ENCODE peak calls at places on chromosomes 2 and 18, in eight cellular contexts. One of them, this sample, is unnamed.
A peak's percentile ranks its signal among the peaks of the same experiment; 100 is the strongest.

GRCh38 chr18:22591231-22591630 is 173.5 kb upstream of the CTAGE1 start:
- DNase-seq in GM23338: no peak
- DNase-seq in heart right ventricle: no peak
- DNase-seq in neuronal stem cell: no peak
- DNase-seq in GM23248: no peak
- DNase-seq in naive thymus-derived CD4-positive, alpha-beta T cell: no peak
- DNase-seq in HepG2: no peak
- DNase-seq in CD4-positive, alpha-beta memory T cell: no peak
- DNase-seq in this sample: no peak

GRCh38 chr18:46098616-46098933 is 479 bp upstream of the ATP5F1A start:
- DNase-seq in GM23338: no peak
- DNase-seq in heart right ventricle: no peak
- DNase-seq in neuronal stem cell: no peak
- DNase-seq in GM23248: no peak
- DNase-seq in naive thymus-derived CD4-positive, alpha-beta T cell: no peak
- DNase-seq in HepG2: no peak
- DNase-seq in CD4-positive, alpha-beta memory T cell: no peak
- DNase-seq in this sample: no peak

GRCh38 chr2:44352510-44352909 is 8.8 kb downstream of the PREPL start:
- DNase-seq in GM23338: no peak
- DNase-seq in heart right ventricle: no peak
- DNase-seq in neuronal stem cell: no peak
- DNase-seq in GM23248: no peak
- DNase-seq in naive thymus-derived CD4-positive, alpha-beta T cell: no peak
- DNase-seq in HepG2: no peak
- DNase-seq in CD4-positive, alpha-beta memory T cell: no peak
- DNase-seq in this sample: no peak

GRCh38 chr2:187978341-187978740 is 313.3 kb upstream of the GULP1 start:
- DNase-seq in GM23338: no peak
- DNase-seq in heart right ventricle: no peak
- DNase-seq in neuronal stem cell: no peak
- DNase-seq in GM23248: no peak
- DNase-seq in naive thymus-derived CD4-positive, alpha-beta T cell: no peak
- DNase-seq in HepG2: no peak
- DNase-seq in CD4-positive, alpha-beta memory T cell: no peak
- DNase-seq in this sample: no peak

GRCh38 chr2:230814616-230815015 is 50.1 kb upstream of the ITM2C start:
- DNase-seq in GM23338: peak; percentile 35
- DNase-seq in heart right ventricle: no peak
- DNase-seq in neuronal stem cell: no peak
- DNase-seq in GM23248: peak; percentile 46
- DNase-seq in naive thymus-derived CD4-positive, alpha-beta T cell: no peak
- DNase-seq in HepG2: peak; percentile 25
- DNase-seq in CD4-positive, alpha-beta memory T cell: no peak
- DNase-seq in this sample: no peak

GRCh38 chr2:6880200-6880733 is 2.7 kb downstream of the RSAD2 start:
- DNase-seq in GM23338: no peak
- DNase-seq in heart right ventricle: no peak
- DNase-seq in neuronal stem cell: no peak
- DNase-seq in GM23248: no peak
- DNase-seq in naive thymus-derived CD4-positive, alpha-beta T cell: peak; percentile 56
- DNase-seq in HepG2: no peak
- DNase-seq in CD4-positive, alpha-beta memory T cell: no peak
- DNase-seq in this sample: no peak

GRCh38 chr2:11571170-11571569 is 37.3 kb downstream of the GREB1 start:
- DNase-seq in GM23338: no peak
- DNase-seq in heart right ventricle: no peak
- DNase-seq in neuronal stem cell: no peak
- DNase-seq in GM23248: no peak
- DNase-seq in naive thymus-derived CD4-positive, alpha-beta T cell: no peak
- DNase-seq in HepG2: no peak
- DNase-seq in CD4-positive, alpha-beta memory T cell: no peak
- DNase-seq in this sample: no peak

GRCh38 chr2:119517433-119517832 is 6.8 kb downstream of the SCTR start:
- DNase-seq in GM23338: peak; percentile 86
- DNase-seq in heart right ventricle: peak; percentile 36
- DNase-seq in neuronal stem cell: peak; percentile 48
- DNase-seq in GM23248: peak; percentile 74
- DNase-seq in naive thymus-derived CD4-positive, alpha-beta T cell: peak; percentile 4
- DNase-seq in HepG2: peak; percentile 54
- DNase-seq in CD4-positive, alpha-beta memory T cell: no peak
- DNase-seq in this sample: no peak

GRCh38 chr2:159078443-159078842 is 110.0 kb downstream of the TANC1 start:
- DNase-seq in GM23338: no peak
- DNase-seq in heart right ventricle: no peak
- DNase-seq in neuronal stem cell: no peak
- DNase-seq in GM23248: no peak
- DNase-seq in naive thymus-derived CD4-positive, alpha-beta T cell: no peak
- DNase-seq in HepG2: no peak
- DNase-seq in CD4-positive, alpha-beta memory T cell: no peak
- DNase-seq in this sample: no peak

GRCh38 chr2:207847807-207848544 is 78.3 kb upstream of the FZD5 start:
- DNase-seq in GM23338: peak; percentile 47
- DNase-seq in heart right ventricle: peak; percentile 33
- DNase-seq in neuronal stem cell: peak; percentile 35
- DNase-seq in GM23248: peak; percentile 28
- DNase-seq in naive thymus-derived CD4-positive, alpha-beta T cell: no peak
- DNase-seq in HepG2: peak; percentile 99
- DNase-seq in CD4-positive, alpha-beta memory T cell: no peak
- DNase-seq in this sample: no peak

DNA sequence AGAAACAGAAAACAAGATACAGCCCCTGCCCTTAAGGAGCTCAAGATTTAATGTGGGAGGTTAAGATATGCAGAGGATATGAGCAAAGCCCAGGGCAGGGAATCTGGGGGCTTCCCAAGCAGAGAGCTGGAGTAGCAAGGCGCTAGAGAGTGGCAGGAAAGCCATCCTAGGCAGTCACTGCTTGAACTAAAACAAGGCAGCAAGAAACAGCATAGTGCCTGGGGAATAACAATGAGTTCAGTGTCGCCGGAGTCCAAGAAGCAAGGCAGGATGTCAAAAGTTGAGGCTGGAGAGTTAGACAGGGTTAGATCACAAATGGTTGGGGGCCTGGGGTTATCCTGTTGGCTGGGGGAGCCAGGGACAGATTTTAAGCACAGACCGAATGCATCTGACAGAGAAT is 24.6 kb downstream of the CDH2 start:
- DNase-seq in GM23338: peak; percentile 15
- DNase-seq in heart right ventricle: no peak
- DNase-seq in neuronal stem cell: no peak
- DNase-seq in GM23248: no peak
- DNase-seq in naive thymus-derived CD4-positive, alpha-beta T cell: no peak
- DNase-seq in HepG2: no peak
- DNase-seq in CD4-positive, alpha-beta memory T cell: no peak
- DNase-seq in this sample: no peak
- H3K27ac ChIP-seq in GM23338: no peak overlapping the region
- H3K27ac ChIP-seq in heart right ventricle: peak overlapping the region; percentile 71
- H3K27ac ChIP-seq in neuronal stem cell: peak overlapping the region; percentile 8
- H3K27ac ChIP-seq in GM23248: no peak overlapping the region
- H3K27ac ChIP-seq in naive thymus-derived CD4-positive, alpha-beta T cell: no peak overlapping the region
- H3K27ac ChIP-seq in HepG2: no peak overlapping the region
- H3K27ac ChIP-seq in CD4-positive, alpha-beta memory T cell: no peak overlapping the region
- H3K27ac ChIP-seq in this sample: no peak overlapping the region

GRCh38 chr2:63614983-63615945 is 26.5 kb downstream of the MDH1 start:
- DNase-seq in GM23338: peak; percentile 89
- DNase-seq in heart right ventricle: no peak
- DNase-seq in neuronal stem cell: no peak
- DNase-seq in GM23248: peak; percentile 27
- DNase-seq in naive thymus-derived CD4-positive, alpha-beta T cell: no peak
- DNase-seq in HepG2: peak; percentile 86
- DNase-seq in CD4-positive, alpha-beta memory T cell: no peak
- DNase-seq in this sample: no peak

GRCh38 chr2:63614448-63614968 is 25.7 kb downstream of the MDH1 start:
- DNase-seq in GM23338: peak; percentile 96
- DNase-seq in heart right ventricle: no peak
- DNase-seq in neuronal stem cell: peak; percentile 20
- DNase-seq in GM23248: peak; percentile 56
- DNase-seq in naive thymus-derived CD4-positive, alpha-beta T cell: no peak
- DNase-seq in HepG2: peak; percentile 35
- DNase-seq in CD4-positive, alpha-beta memory T cell: no peak
- DNase-seq in this sample: peak; percentile 66

GRCh38 chr2:63619328-63619727 is 30.6 kb downstream of the MDH1 start:
- DNase-seq in GM23338: no peak
- DNase-seq in heart right ventricle: no peak
- DNase-seq in neuronal stem cell: no peak
- DNase-seq in GM23248: no peak
- DNase-seq in naive thymus-derived CD4-positive, alpha-beta T cell: no peak
- DNase-seq in HepG2: no peak
- DNase-seq in CD4-positive, alpha-beta memory T cell: no peak
- DNase-seq in this sample: no peak

GRCh38 chr2:63613391-63613901 is 24.7 kb downstream of the MDH1 start:
- DNase-seq in GM23338: peak; percentile 84
- DNase-seq in heart right ventricle: no peak
- DNase-seq in neuronal stem cell: no peak
- DNase-seq in GM23248: peak; percentile 2
- DNase-seq in naive thymus-derived CD4-positive, alpha-beta T cell: no peak
- DNase-seq in HepG2: no peak
- DNase-seq in CD4-positive, alpha-beta memory T cell: no peak
- DNase-seq in this sample: no peak

DNA sequence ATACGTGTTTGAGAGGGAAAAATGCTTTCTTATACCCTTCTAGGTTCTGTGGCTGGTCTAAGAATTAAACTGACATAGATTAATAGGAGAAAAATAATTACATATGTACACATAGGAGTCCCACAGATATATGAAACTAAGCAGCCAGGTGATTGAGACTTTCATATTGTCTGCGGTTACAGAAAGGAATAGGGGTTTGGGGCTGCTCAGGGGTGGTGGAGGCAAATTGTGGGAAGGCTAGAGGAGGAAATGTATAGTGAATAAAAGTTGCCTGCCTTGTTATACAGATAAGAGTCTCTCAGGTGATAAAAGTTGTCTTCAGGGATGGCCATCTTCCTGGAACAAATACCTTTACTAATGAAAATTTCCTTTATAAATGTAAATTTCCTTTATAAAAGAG is 28.6 kb downstream of the MDH1 start:
- DNase-seq in GM23338: no peak
- DNase-seq in heart right ventricle: no peak
- DNase-seq in neuronal stem cell: no peak
- DNase-seq in GM23248: no peak
- DNase-seq in naive thymus-derived CD4-positive, alpha-beta T cell: no peak
- DNase-seq in HepG2: no peak
- DNase-seq in CD4-positive, alpha-beta memory T cell: no peak
- DNase-seq in this sample: no peak
- H3K4me1 ChIP-seq in GM23338: peaks cover 41% of the 10 kb centered on the region
- H3K4me1 ChIP-seq in heart right ventricle: no peaks in the 10 kb centered on the region
- H3K4me1 ChIP-seq in neuronal stem cell: peaks cover 15% of the 10 kb centered on the region
- H3K4me1 ChIP-seq in GM23248: peaks cover 19% of the 10 kb centered on the region
- H3K4me1 ChIP-seq in naive thymus-derived CD4-positive, alpha-beta T cell: no peaks in the 10 kb centered on the region
- H3K4me1 ChIP-seq in HepG2: peaks cover 20% of the 10 kb centered on the region
- H3K4me1 ChIP-seq in CD4-positive, alpha-beta memory T cell: no peaks in the 10 kb centered on the region
- H3K4me1 ChIP-seq in this sample: peaks cover 6% of the 10 kb centered on the region

GRCh38 chr2:64586883-64587481 is 62.9 kb downstream of the AFTPH start:
- DNase-seq in GM23338: peak; percentile 73
- DNase-seq in heart right ventricle: no peak
- DNase-seq in neuronal stem cell: peak; percentile 35
- DNase-seq in GM23248: peak; percentile 80
- DNase-seq in naive thymus-derived CD4-positive, alpha-beta T cell: peak; percentile 41
- DNase-seq in HepG2: peak; percentile 35
- DNase-seq in CD4-positive, alpha-beta memory T cell: no peak
- DNase-seq in this sample: no peak

GRCh38 chr2:64586054-64586453 is 61.9 kb downstream of the AFTPH start:
- DNase-seq in GM23338: no peak
- DNase-seq in heart right ventricle: no peak
- DNase-seq in neuronal stem cell: no peak
- DNase-seq in GM23248: no peak
- DNase-seq in naive thymus-derived CD4-positive, alpha-beta T cell: no peak
- DNase-seq in HepG2: no peak
- DNase-seq in CD4-positive, alpha-beta memory T cell: no peak
- DNase-seq in this sample: no peak

GRCh38 chr2:64582774-64583340 is 58.7 kb downstream of the AFTPH start:
- DNase-seq in GM23338: no peak
- DNase-seq in heart right ventricle: no peak
- DNase-seq in neuronal stem cell: no peak
- DNase-seq in GM23248: no peak
- DNase-seq in naive thymus-derived CD4-positive, alpha-beta T cell: no peak
- DNase-seq in HepG2: no peak
- DNase-seq in CD4-positive, alpha-beta memory T cell: no peak
- DNase-seq in this sample: no peak

GRCh38 chr2:64581018-64581417 is 56.9 kb downstream of the AFTPH start:
- DNase-seq in GM23338: no peak
- DNase-seq in heart right ventricle: no peak
- DNase-seq in neuronal stem cell: no peak
- DNase-seq in GM23248: no peak
- DNase-seq in naive thymus-derived CD4-positive, alpha-beta T cell: no peak
- DNase-seq in HepG2: no peak
- DNase-seq in CD4-positive, alpha-beta memory T cell: no peak
- DNase-seq in this sample: no peak

DNA sequence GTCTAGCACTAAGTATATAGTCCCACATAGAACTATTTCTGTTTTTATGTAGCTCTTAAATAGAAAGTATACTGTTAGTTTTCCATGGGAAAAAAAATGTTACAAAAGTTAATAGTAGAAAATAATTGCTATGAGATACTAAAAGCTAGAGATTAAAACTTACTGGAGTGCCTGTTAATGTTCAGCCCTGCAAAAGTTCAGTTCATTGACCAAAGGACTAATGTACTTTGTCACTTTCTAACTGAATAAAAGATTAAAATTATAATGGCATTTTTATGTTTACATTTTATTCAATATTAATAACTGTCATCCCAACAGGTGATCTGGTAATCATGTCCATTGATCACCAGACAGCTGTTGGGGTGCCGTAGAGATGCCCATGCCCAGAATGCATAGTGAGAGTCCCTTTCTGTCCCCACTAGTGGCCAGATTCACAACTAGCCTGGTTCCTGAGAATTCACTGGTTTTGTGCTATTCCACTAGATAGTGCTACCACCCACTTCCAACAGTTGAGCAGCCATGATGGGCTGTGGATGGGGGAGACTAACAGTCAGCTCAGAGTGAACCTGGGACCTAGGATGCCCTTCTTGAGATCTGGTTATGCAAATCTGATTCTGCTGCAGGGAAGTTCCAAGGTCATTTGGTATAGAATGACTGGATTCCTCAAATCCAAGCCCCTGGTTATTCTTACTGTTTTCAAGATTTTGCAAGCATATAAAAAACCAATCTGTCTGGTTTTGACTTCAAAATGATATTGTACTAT is 57.8 kb downstream of the AFTPH start:
- DNase-seq in GM23338: no peak
- DNase-seq in heart right ventricle: no peak
- DNase-seq in neuronal stem cell: no peak
- DNase-seq in GM23248: no peak
- DNase-seq in naive thymus-derived CD4-positive, alpha-beta T cell: no peak
- DNase-seq in HepG2: no peak
- DNase-seq in CD4-positive, alpha-beta memory T cell: no peak
- DNase-seq in this sample: no peak
- H3K4me3 ChIP-seq in GM23338: no peak overlapping the region
- H3K4me3 ChIP-seq in heart right ventricle: no peak overlapping the region
- H3K4me3 ChIP-seq in neuronal stem cell: no peak overlapping the region
- H3K4me3 ChIP-seq in GM23248: no peak overlapping the region
- H3K4me3 ChIP-seq in naive thymus-derived CD4-positive, alpha-beta T cell: no peak overlapping the region
- H3K4me3 ChIP-seq in HepG2: no peak overlapping the region
- H3K4me3 ChIP-seq in CD4-positive, alpha-beta memory T cell: no peak overlapping the region
- H3K4me3 ChIP-seq in this sample: no peak overlapping the region

GRCh38 chr2:228417526-228417925 is 236.0 kb upstream of the SPHKAP start:
- DNase-seq in GM23338: no peak
- DNase-seq in heart right ventricle: no peak
- DNase-seq in neuronal stem cell: no peak
- DNase-seq in GM23248: peak; percentile 41
- DNase-seq in naive thymus-derived CD4-positive, alpha-beta T cell: no peak
- DNase-seq in HepG2: no peak
- DNase-seq in CD4-positive, alpha-beta memory T cell: no peak
- DNase-seq in this sample: no peak
- H3K27ac ChIP-seq in GM23338: no peak overlapping the region
- H3K27ac ChIP-seq in heart right ventricle: no peak overlapping the region
- H3K27ac ChIP-seq in neuronal stem cell: no peak overlapping the region
- H3K27ac ChIP-seq in GM23248: no peak overlapping the region
- H3K27ac ChIP-seq in naive thymus-derived CD4-positive, alpha-beta T cell: no peak overlapping the region
- H3K27ac ChIP-seq in HepG2: no peak overlapping the region
- H3K27ac ChIP-seq in CD4-positive, alpha-beta memory T cell: no peak overlapping the region
- H3K27ac ChIP-seq in this sample: no peak overlapping the region

GRCh38 chr2:148658807-148659722 is 14.5 kb downstream of the EPC2 start:
- DNase-seq in GM23338: no peak
- DNase-seq in heart right ventricle: no peak
- DNase-seq in neuronal stem cell: no peak
- DNase-seq in GM23248: peak; percentile 67
- DNase-seq in naive thymus-derived CD4-positive, alpha-beta T cell: peak; percentile 28
- DNase-seq in HepG2: no peak
- DNase-seq in CD4-positive, alpha-beta memory T cell: no peak
- DNase-seq in this sample: no peak
- H3K4me1 ChIP-seq in GM23338: peaks cover 25% of the 10 kb centered on the region
- H3K4me1 ChIP-seq in heart right ventricle: peaks cover 62% of the 10 kb centered on the region
- H3K4me1 ChIP-seq in neuronal stem cell: peaks cover 3% of the 10 kb centered on the region
- H3K4me1 ChIP-seq in GM23248: peaks cover 25% of the 10 kb centered on the region
- H3K4me1 ChIP-seq in naive thymus-derived CD4-positive, alpha-beta T cell: peaks cover 47% of the 10 kb centered on the region
- H3K4me1 ChIP-seq in HepG2: peaks cover 43% of the 10 kb centered on the region
- H3K4me1 ChIP-seq in CD4-positive, alpha-beta memory T cell: peaks cover 79% of the 10 kb centered on the region
- H3K4me1 ChIP-seq in this sample: no peaks in the 10 kb centered on the region